ENCODE peak calls at places on chromosomes 13 and 19, in four cellular contexts. One of them, this sample, is unnamed.

GRCh38 chr19:51531349-51532315 is at the start of gene SIGLEC6:
- DNase-seq in tibial artery: peak; percentile 63
- DNase-seq in gastrocnemius medialis: peak; percentile 28
- DNase-seq in IMR-90: no peak
- DNase-seq in this sample: no peak

GRCh38 chr19:23554548-23554947 is 132.5 kb downstream of the ZNF675 start:
- DNase-seq in gastrocnemius medialis: no peak
- DNase-seq in tibial artery: no peak
- DNase-seq in IMR-90: no peak
- DNase-seq in this sample: no peak

GRCh38 chr19:57560049-57560491 is 407 bp upstream of the ZNF550 start:
- DNase-seq in gastrocnemius medialis: no peak
- DNase-seq in tibial artery: no peak
- DNase-seq in IMR-90: peak; percentile 76
- DNase-seq in this sample: peak; percentile 27

GRCh38 chr19:1650627-1651009 is 1.8 kb downstream of the TCF3 start:
- DNase-seq in IMR-90: peak; percentile 7
- DNase-seq in tibial artery: peak; percentile 23
- DNase-seq in gastrocnemius medialis: no peak
- DNase-seq in this sample: peak; percentile 9

GRCh38 chr13:52749446-52749845 is 9.8 kb upstream of the CNMD start:
- DNase-seq in IMR-90: no peak
- DNase-seq in tibial artery: no peak
- DNase-seq in gastrocnemius medialis: no peak
- DNase-seq in this sample: no peak

GRCh38 chr19:47644743-47645499 is 36.0 kb downstream of the BICRA start:
- DNase-seq in gastrocnemius medialis: no peak
- DNase-seq in IMR-90: no peak
- DNase-seq in tibial artery: no peak
- DNase-seq in this sample: no peak

GRCh38 chr13:79997244-79997643 is 343.7 kb downstream of the SPRY2 start:
- DNase-seq in gastrocnemius medialis: no peak
- DNase-seq in tibial artery: no peak
- DNase-seq in IMR-90: peak; percentile 15
- DNase-seq in this sample: no peak

GRCh38 chr13:100513987-100514670 is 74.5 kb downstream of the GGACT start:
- DNase-seq in IMR-90: no peak
- DNase-seq in gastrocnemius medialis: no peak
- DNase-seq in tibial artery: no peak
- DNase-seq in this sample: peak; percentile 54

GRCh38 chr13:71979616-71980015 is 112.6 kb upstream of the DACH1 start:
- DNase-seq in gastrocnemius medialis: no peak
- DNase-seq in tibial artery: no peak
- DNase-seq in IMR-90: no peak
- DNase-seq in this sample: no peak

GRCh38 chr19:35936738-35937268 is 629 bp downstream of the LRFN3 start:
- DNase-seq in gastrocnemius medialis: no peak
- DNase-seq in IMR-90: no peak
- DNase-seq in tibial artery: no peak
- DNase-seq in this sample: no peak

GRCh38 chr19:18503337-18503970 is 18.4 kb downstream of the ELL start:
- DNase-seq in IMR-90: no peak
- DNase-seq in gastrocnemius medialis: no peak
- DNase-seq in tibial artery: no peak
- DNase-seq in this sample: no peak

GRCh38 chr19:1065606-1066109 is 1.3 kb upstream of the ARHGAP45 start:
- DNase-seq in IMR-90: no peak
- DNase-seq in gastrocnemius medialis: no peak
- DNase-seq in tibial artery: no peak
- DNase-seq in this sample: no peak

GRCh38 chr13:76481738-76482137 is 404.5 kb downstream of the KCTD12 start:
- DNase-seq in IMR-90: no peak
- DNase-seq in gastrocnemius medialis: no peak
- DNase-seq in tibial artery: no peak
- DNase-seq in this sample: peak; percentile 25

GRCh38 chr19:15671891-15672579 is 852 bp upstream of the CYP4F12 start:
- DNase-seq in IMR-90: no peak
- DNase-seq in tibial artery: no peak
- DNase-seq in gastrocnemius medialis: no peak
- DNase-seq in this sample: no peak

GRCh38 chr13:97395437-97396136 is 38.4 kb upstream of the RAP2A start:
- DNase-seq in IMR-90: peak; percentile 66
- DNase-seq in tibial artery: no peak
- DNase-seq in gastrocnemius medialis: no peak
- DNase-seq in this sample: peak; percentile 52

GRCh38 chr19:17292301-17293074 is 10.7 kb downstream of the ABHD8 start:
- DNase-seq in tibial artery: peak; percentile 78
- DNase-seq in IMR-90: peak; percentile 82
- DNase-seq in gastrocnemius medialis: peak; percentile 20
- DNase-seq in this sample: peak; percentile 89

GRCh38 chr19:40976134-40976533 is 14.9 kb upstream of the CYP2B6 start:
- DNase-seq in IMR-90: no peak
- DNase-seq in tibial artery: no peak
- DNase-seq in gastrocnemius medialis: no peak
- DNase-seq in this sample: no peak

GRCh38 chr19:43380008-43380407 is 26.5 kb downstream of the CD177 start:
- DNase-seq in IMR-90: no peak
- DNase-seq in tibial artery: no peak
- DNase-seq in gastrocnemius medialis: no peak
- DNase-seq in this sample: no peak

GRCh38 chr13:90956036-90956435 is 391.5 kb upstream of the MIR17HG start:
- DNase-seq in gastrocnemius medialis: no peak
- DNase-seq in tibial artery: no peak
- DNase-seq in IMR-90: no peak
- DNase-seq in this sample: no peak

GRCh38 chr13:35518337-35518736 is 41.8 kb upstream of the MAB21L1 start:
- DNase-seq in gastrocnemius medialis: no peak
- DNase-seq in tibial artery: no peak
- DNase-seq in IMR-90: no peak
- DNase-seq in this sample: no peak

GRCh38 chr19:49599378-49600298 is 8.7 kb downstream of the PRR12 start:
- DNase-seq in gastrocnemius medialis: no peak
- DNase-seq in tibial artery: no peak
- DNase-seq in IMR-90: no peak
- DNase-seq in this sample: no peak

GRCh38 chr13:40480915-40481525 is 185.4 kb downstream of the FOXO1 start:
- DNase-seq in gastrocnemius medialis: no peak
- DNase-seq in IMR-90: no peak
- DNase-seq in tibial artery: no peak
- DNase-seq in this sample: no peak

GRCh38 chr13:49303533-49304252 is 56.0 kb downstream of the CDADC1 start:
- DNase-seq in gastrocnemius medialis: no peak
- DNase-seq in IMR-90: no peak
- DNase-seq in tibial artery: peak; percentile 32
- DNase-seq in this sample: no peak

GRCh38 chr19:2724148-2724557 is 3.0 kb upstream of the DIRAS1 start:
- DNase-seq in IMR-90: no peak
- DNase-seq in tibial artery: no peak
- DNase-seq in gastrocnemius medialis: no peak
- DNase-seq in this sample: no peak
- TF ChIP-seq CTCF in IMR-90: no peak
- TF ChIP-seq CTCF in tibial artery: no peak
- TF ChIP-seq CTCF in gastrocnemius medialis: no peak
- TF ChIP-seq CTCF in this sample: no peak

DNA sequence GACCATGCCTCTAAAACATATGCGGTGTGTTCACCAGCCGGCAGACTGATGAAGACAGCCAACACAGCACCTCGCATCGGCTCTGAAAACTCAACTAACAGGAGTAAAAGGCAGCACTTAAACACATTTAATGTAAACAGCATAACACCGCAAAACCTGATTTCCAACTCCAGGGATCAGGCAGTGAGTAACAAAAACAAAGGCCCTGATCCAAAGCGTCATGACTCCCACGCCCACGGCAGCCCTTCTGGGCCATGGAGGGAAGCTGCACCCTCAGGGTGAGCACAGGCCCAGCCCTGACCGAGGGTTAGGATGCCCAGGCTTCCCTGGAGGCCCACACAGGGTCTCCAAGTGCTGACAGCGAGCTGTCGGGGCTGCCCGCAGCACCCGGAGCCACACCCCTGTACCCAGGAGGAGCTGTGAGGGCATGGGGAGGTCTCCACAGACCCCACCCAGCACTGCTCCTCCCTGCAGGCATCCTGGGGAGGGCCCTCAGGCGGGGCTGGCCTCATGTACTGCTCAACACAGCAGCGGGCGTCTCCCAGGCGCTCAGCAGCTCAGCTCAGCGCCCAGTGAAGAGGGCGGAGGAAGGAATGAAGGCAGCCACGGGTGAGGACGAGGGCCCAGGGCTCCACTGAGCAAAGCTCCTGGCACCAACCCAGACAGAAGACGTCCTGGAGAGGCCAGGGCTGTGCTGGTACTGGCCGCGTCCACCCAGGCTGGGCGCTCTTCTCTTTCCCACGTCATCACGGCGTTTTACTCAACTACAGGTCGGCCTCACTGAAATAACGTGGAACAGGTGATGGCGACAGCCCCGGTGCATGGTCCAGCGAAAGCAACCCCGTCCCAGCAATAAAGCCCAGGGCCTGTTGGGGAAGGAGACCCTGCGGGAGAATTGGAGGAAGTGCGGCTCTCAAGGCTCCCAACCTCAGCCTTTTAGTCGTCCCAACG is 53.6 kb downstream of the RASA3 start:
- DNase-seq in gastrocnemius medialis: no peak
- DNase-seq in tibial artery: peak; percentile 48
- DNase-seq in IMR-90: peak; percentile 84
- DNase-seq in this sample: peak; percentile 89
- H3K4me3 ChIP-seq in gastrocnemius medialis: no peak overlapping the region
- H3K4me3 ChIP-seq in tibial artery: no peak overlapping the region
- H3K4me3 ChIP-seq in IMR-90: no peak overlapping the region
- H3K4me3 ChIP-seq in this sample: peak overlapping the region; percentile 28

DNA sequence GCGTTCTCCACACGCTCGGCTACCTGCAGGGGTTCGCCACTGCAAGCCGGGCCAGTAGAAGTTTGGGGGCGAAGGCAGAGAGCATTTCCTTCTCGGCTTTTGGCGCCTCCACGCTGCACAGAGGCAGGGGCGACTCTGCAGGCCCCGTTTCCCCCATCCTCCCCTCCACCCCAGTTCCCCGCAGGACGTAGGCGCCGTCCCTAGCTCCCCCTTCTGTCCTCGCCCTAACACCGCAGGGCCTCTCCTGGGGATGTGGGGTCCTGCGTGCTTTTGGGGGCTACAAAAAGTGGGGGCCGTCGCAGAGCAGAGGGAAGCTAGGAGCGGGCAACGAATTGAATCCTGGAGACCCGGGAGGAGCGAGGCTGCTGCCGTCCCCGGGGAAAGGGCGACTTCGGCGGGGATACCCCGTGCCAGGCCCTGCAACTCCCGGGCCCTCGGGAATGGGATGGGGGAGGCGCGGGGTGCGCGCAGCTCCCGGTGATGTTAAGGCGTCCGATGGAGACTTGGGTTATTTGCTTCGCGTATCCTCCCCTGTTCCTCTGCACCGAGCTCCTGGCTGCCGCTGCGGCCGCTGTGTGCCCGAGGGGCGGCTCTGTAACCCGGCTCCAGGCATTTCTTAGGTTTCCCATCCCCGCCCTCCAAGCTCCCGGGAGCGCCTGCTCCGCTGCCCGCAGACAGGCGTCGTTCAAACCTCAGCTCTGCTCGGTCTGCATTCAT is 255.9 kb upstream of the SOX21 start:
- DNase-seq in tibial artery: no peak
- DNase-seq in gastrocnemius medialis: no peak
- DNase-seq in IMR-90: no peak
- DNase-seq in this sample: no peak
- TF ChIP-seq CTCF in tibial artery: no peak
- TF ChIP-seq CTCF in gastrocnemius medialis: no peak
- TF ChIP-seq CTCF in IMR-90: no peak
- TF ChIP-seq CTCF in this sample: no peak

GRCh38 chr19:3383121-3383722 is 16.8 kb downstream of the NFIC start:
- DNase-seq in tibial artery: peak; percentile 69
- DNase-seq in IMR-90: no peak
- DNase-seq in gastrocnemius medialis: peak; percentile 72
- DNase-seq in this sample: peak; percentile 80
- H3K4me3 ChIP-seq in tibial artery: no peak overlapping the region
- H3K4me3 ChIP-seq in IMR-90: no peak overlapping the region
- H3K4me3 ChIP-seq in gastrocnemius medialis: peak overlapping the region; percentile 9
- H3K4me3 ChIP-seq in this sample: no peak overlapping the region

GRCh38 chr19:5534787-5535586 is 32.8 kb downstream of the TINCR start:
- DNase-seq in IMR-90: peak; percentile 12
- DNase-seq in tibial artery: no peak
- DNase-seq in gastrocnemius medialis: no peak
- DNase-seq in this sample: peak; percentile 6
- TF ChIP-seq CTCF in IMR-90: peak; percentile 33
- TF ChIP-seq CTCF in tibial artery: no peak
- TF ChIP-seq CTCF in gastrocnemius medialis: no peak
- TF ChIP-seq CTCF in this sample: peak; percentile 45

GRCh38 chr19:7197169-7197759 is 97.0 kb downstream of the INSR start:
- DNase-seq in IMR-90: peak; percentile 96
- DNase-seq in gastrocnemius medialis: peak; percentile 87
- DNase-seq in tibial artery: peak; percentile 98
- DNase-seq in this sample: peak; percentile 96
- H3K4me3 ChIP-seq in IMR-90: peak overlapping the region; percentile 63
- H3K4me3 ChIP-seq in gastrocnemius medialis: peak overlapping the region; percentile 86
- H3K4me3 ChIP-seq in tibial artery: peak overlapping the region; percentile 67
- H3K4me3 ChIP-seq in this sample: peak overlapping the region; percentile 49

DNA sequence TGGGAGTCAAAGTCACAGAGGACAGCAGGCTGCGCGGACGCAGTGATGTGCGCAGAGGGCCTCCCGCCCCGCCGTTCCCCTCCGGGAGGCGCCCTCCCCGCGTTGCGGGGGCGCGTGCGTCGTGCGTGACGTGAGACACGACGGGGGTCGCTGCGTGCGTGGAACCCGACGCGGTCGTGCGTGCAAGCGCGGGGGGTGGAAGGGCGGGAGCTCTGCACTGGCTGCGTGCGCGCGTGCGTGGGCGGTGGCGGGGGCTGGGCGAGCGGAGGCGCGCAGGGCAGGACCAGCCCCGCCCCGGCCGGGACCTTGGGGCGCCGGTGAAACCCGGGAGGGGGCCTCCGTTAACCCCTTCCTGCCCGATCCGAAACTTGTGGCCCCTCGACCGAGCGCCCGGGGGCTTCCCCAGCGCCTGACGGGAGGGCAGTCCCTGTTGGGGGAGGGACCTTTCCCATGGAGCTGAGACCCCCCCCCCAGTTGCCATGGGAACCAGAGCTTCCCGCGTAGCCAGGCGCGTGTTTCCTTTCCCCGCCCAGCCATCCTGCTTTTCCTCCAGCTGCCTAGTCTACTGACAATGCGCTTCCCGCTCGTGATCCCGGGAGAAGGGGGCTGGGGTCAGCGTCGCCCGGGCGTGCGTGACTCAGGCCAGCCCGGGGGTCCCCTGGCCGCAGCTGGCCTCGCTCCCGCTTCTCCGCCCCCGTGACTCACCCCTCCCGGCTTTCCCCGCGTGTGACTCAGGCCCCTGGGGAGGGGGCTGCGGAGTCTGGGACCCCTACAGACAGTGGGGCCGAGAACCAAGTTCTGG is 7.3 kb upstream of the HOOK2 start:
- DNase-seq in tibial artery: peak; percentile 84
- DNase-seq in IMR-90: peak; percentile 85
- DNase-seq in gastrocnemius medialis: peak; percentile 60
- DNase-seq in this sample: peak; percentile 91
- TF ChIP-seq CTCF in tibial artery: peak; percentile 23
- TF ChIP-seq CTCF in IMR-90: peak; percentile 12
- TF ChIP-seq CTCF in gastrocnemius medialis: no peak
- TF ChIP-seq CTCF in this sample: no peak